ENCODE peak calls at places on chromosomes 16 and 17, in five cellular contexts. J is tibial nerve, X is Peyer's patch, R is tibial artery, B is transverse colon. Q is an unnamed sample.

GRCh38 chr17:2517539-2517938 is 5.9 kb upstream of the METTL16 start:
- DNase-seq in B (no peak), X (no peak), J (no peak), R (no peak), Q (no peak)

GRCh38 chr16:8958344-8958808 is 5.3 kb downstream of the USP7 start:
- DNase-seq in J (no peak), R (no peak), B (peak), X (no peak), Q (no peak)

GRCh38 chr17:20995164-20995872 is 47.5 kb downstream of the USP22 start:
- DNase-seq in R (peak), B (peak), X (peak), J (no peak), Q (no peak)

GRCh38 chr17:1440921-1441320 is 15.1 kb downstream of the CRK start:
- DNase-seq in X (no peak), B (no peak), R (no peak), J (no peak), Q (no peak)

GRCh38 chr17:50363217-50364060 is 9.5 kb downstream of the MRPL27 start:
- DNase-seq in X (no peak), B (no peak), J (no peak), R (peak), Q (no peak)

GRCh38 chr16:66278111-66278531 is 88.4 kb upstream of the CDH5 start:
- DNase-seq in X (no peak), B (peak), R (no peak), J (no peak), Q (peak)

GRCh38 chr17:81064746-81065475 is 30.0 kb downstream of the BAIAP2 start:
- DNase-seq in R (no peak), X (no peak), J (no peak), B (no peak), Q (no peak)

GRCh38 chr17:51540151-51540550 is 279.8 kb downstream of the UTP18 start:
- DNase-seq in R (no peak), B (no peak), X (no peak), J (no peak), Q (peak)

GRCh38 chr17:61399131-61400057 is at the start of gene TBX2:
- DNase-seq in R (peak), X (peak), B (peak), J (peak), Q (no peak)

GRCh38 chr17:30939059-30939689 is 17.4 kb downstream of the ADAP2 start:
- DNase-seq in R (no peak), X (no peak), B (no peak), J (no peak), Q (no peak)

GRCh38 chr17:311119-311848 is 41.3 kb downstream of the RPH3AL start:
- DNase-seq in J (no peak), X (no peak), R (no peak), B (no peak), Q (no peak)

GRCh38 chr17:30093463-30094147 is 23.0 kb upstream of the NSRP1 start:
- DNase-seq in X (no peak), R (no peak), B (peak), J (no peak), Q (no peak)

GRCh38 chr16:9007177-9007794 is 43.6 kb upstream of the USP7 start:
- DNase-seq in X (no peak), J (no peak), B (no peak), R (no peak), Q (no peak)

GRCh38 chr17:7883781-7884386 is 4.7 kb upstream of the CHD3 start:
- DNase-seq in J (no peak), B (no peak), R (no peak), X (no peak), Q (no peak)

GRCh38 chr16:8950580-8951077 is 13.1 kb downstream of the USP7 start:
- DNase-seq in J (no peak), B (no peak), R (no peak), X (no peak), Q (no peak)

GRCh38 chr16:50917941-50918340 is 176.1 kb downstream of the CYLD start:
- DNase-seq in J (no peak), R (no peak), X (no peak), B (no peak), Q (no peak)

GRCh38 chr16:12178251-12178990 is 201.9 kb downstream of the SNX29 start:
- DNase-seq in X (no peak), B (peak), J (no peak), R (no peak), Q (peak)

GRCh38 chr16:67844441-67844840 is 2.3 kb upstream of the NUTF2 start:
- DNase-seq in J (no peak), B (no peak), X (no peak), R (no peak), Q (no peak)

GRCh38 chr16:57694556-57695377 is at the start of gene DRC7:
- DNase-seq in J (no peak), X (no peak), B (peak), R (no peak), Q (peak)

GRCh38 chr17:49577978-49578893 is 2.6 kb downstream of the NXPH3 start:
- DNase-seq in X (peak), B (no peak), J (no peak), R (no peak), Q (no peak)

GRCh38 chr16:89646906-89647305 is 10.6 kb downstream of the CHMP1A start:
- DNase-seq in R (no peak), X (no peak), J (no peak), B (no peak), Q (no peak)

GRCh38 chr16:23482778-23483177 is 27.5 kb downstream of the GGA2 start:
- DNase-seq in B (no peak), X (no peak), J (no peak), R (no peak), Q (no peak)

GRCh38 chr17:5585814-5586558 is 1.7 kb upstream of the NLRP1 start:
- DNase-seq in B (no peak), J (no peak), X (no peak), R (no peak), Q (no peak)

GRCh38 chr17:81329927-81330883 is 35.1 kb upstream of the SLC38A10 start:
- DNase-seq in J (no peak), X (peak), B (peak), R (no peak), Q (no peak)

GRCh38 chr17:32610027-32610650 is 123.3 kb downstream of the CDK5R1 start:
- DNase-seq in X (no peak), J (no peak), B (no peak), R (no peak), Q (no peak)

GRCh38 chr16:29972500-29972899 is 1.2 kb upstream of the TAOK2 start:
- DNase-seq in X (no peak), B (no peak), R (peak), J (no peak), Q (no peak)

GRCh38 chr17:47937915-47938314 is 3.5 kb upstream of the PNPO start:
- DNase-seq in J (no peak), X (no peak), B (no peak), R (no peak), Q (no peak)

GRCh38 chr17:79952265-79952877 is 83.3 kb downstream of the TBC1D16 start:
- DNase-seq in R (peak), X (no peak), B (no peak), J (no peak), Q (peak)
- H3K27ac ChIP-seq in R (no peak), X (no peak), B (peak), J (peak), Q (peak)

GRCh38 chr17:45125509-45125908 is 6.8 kb downstream of the PLCD3 start:
- DNase-seq in J (no peak), X (no peak), R (no peak), B (no peak), Q (no peak)
- H3K4me3 ChIP-seq in J (no peak), X (no peak), R (no peak), B (no peak), Q (no peak)

DNA sequence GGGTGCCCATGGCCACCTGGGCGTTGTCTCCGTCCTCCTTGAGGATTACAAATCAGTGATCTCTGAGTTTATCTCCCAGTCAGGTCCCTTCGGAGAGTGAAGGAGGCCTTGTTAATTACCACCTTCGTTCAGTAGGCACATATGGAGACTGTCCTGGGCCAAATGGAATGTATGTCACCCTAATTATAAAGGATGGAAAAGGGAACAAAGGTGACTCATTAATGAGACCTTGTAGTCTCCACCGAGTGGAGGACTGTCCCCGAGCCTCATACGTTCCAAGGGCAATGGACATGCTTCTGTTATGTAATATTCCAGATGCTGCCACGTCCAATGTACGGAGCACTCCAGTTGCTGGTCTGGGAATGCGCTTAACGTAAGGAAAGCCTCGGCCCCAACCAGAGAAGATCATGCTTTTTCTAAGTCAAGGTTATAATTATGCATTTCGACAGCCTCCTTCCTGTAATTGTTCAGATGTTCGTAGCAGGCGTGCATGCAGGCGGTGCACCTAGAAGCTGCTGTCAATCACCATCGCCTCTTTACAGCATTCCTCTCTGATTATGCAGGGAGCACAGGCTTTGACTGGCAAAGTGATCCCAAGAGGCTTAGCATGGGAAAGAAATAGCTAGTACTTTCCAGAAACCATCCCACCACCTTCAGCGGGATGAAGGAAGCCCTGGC is 22.4 kb upstream of the SEC14L1 start:
- DNase-seq in X (no peak), B (no peak), R (no peak), J (no peak), Q (no peak)
- H3K27ac ChIP-seq in X (no peak), B (no peak), R (no peak), J (peak), Q (peak)

GRCh38 chr17:58335779-58336455 is 7.3 kb upstream of the TSPOAP1 start:
- DNase-seq in R (no peak), X (peak), B (peak), J (no peak), Q (no peak)

GRCh38 chr17:58333396-58334207 is 5.0 kb upstream of the TSPOAP1 start:
- DNase-seq in J (no peak), B (no peak), X (no peak), R (no peak), Q (no peak)

GRCh38 chr17:58336456-58337094 is 8.0 kb upstream of the TSPOAP1 start:
- DNase-seq in X (peak), R (no peak), J (no peak), B (no peak), Q (no peak)

GRCh38 chr17:58334661-58335060 is 6.1 kb upstream of the TSPOAP1 start:
- DNase-seq in X (peak), J (no peak), B (no peak), R (no peak), Q (no peak)

GRCh38 chr17:58335061-58335731 is 6.6 kb upstream of the TSPOAP1 start:
- DNase-seq in X (peak), R (no peak), J (no peak), B (no peak), Q (no peak)
- H3K4me3 ChIP-seq in X (peak), R (no peak), J (no peak), B (no peak), Q (no peak)

Q was measured in dorsolateral prefrontal cortex.